ENCODE peak calls at places on chromosome 6, in nine cellular contexts. A is left lung, B is fibroblast of the aortic adventitia, V is ovary, F is right atrium auricular region, N is mucosa of descending colon, D is uterus, K is pancreas, P is astrocyte of the spinal cord. I is an unnamed sample.

GRCh38 chr6:123211777-123212545 is 215.9 kb downstream of the CLVS2 start:
- DNase-seq in P (no peak), N (no peak), B (no peak), F (no peak), K (no peak), A (no peak), V (no peak), D (no peak), I (no peak)

GRCh38 chr6:33292996-33293682 is 3.7 kb downstream of the PFDN6 start:
- DNase-seq in N (no peak), P (no peak), A (peak; percentile 47), K (peak; percentile 42), D (no peak), F (no peak), B (no peak), V (no peak), I (no peak)

GRCh38 chr6:140043357-140043756 is 668.9 kb upstream of the CITED2 start:
- DNase-seq in D (no peak), A (no peak), B (peak; percentile 90), V (no peak), N (no peak), F (no peak), K (no peak), P (peak; percentile 94), I (peak; percentile 92)

GRCh38 chr6:29679962-29680361 is 990 bp downstream of the ZFP57 start:
- DNase-seq in V (no peak), F (no peak), N (no peak), D (no peak), K (no peak), B (no peak), A (no peak), P (no peak), I (no peak)

GRCh38 chr6:76490456-76490855 is 418.0 kb upstream of the IMPG1 start:
- DNase-seq in F (no peak), D (no peak), B (no peak), N (no peak), A (no peak), K (no peak), V (no peak), P (no peak), I (no peak)

GRCh38 chr6:111764238-111765182 is 108.7 kb downstream of the FYN start:
- DNase-seq in K (no peak), A (no peak), P (peak; percentile 73), B (no peak), F (no peak), D (no peak), N (peak; percentile 42), V (no peak), I (no peak)

GRCh38 chr6:35601331-35602132 is 87.2 kb downstream of the FKBP5 start:
- DNase-seq in B (peak; percentile 90), K (no peak), F (peak; percentile 84), V (peak; percentile 76), P (peak; percentile 95), A (no peak), N (no peak), D (peak; percentile 64), I (peak; percentile 31)

GRCh38 chr6:10528170-10528981 is 7.2 kb downstream of the GCNT2 start:
- DNase-seq in F (no peak), K (no peak), A (no peak), P (peak; percentile 42), V (no peak), B (peak; percentile 23), N (no peak), D (no peak), I (no peak)

GRCh38 chr6:157715766-157716171 is 107.3 kb upstream of the SNX9 start:
- DNase-seq in A (no peak), B (peak; percentile 99), V (peak; percentile 89), D (peak; percentile 81), F (peak; percentile 88), P (peak; percentile 64), K (no peak), N (peak; percentile 50), I (peak; percentile 98)

GRCh38 chr6:37435373-37435772 is 2.4 kb downstream of the CMTR1 start:
- DNase-seq in A (no peak), N (no peak), P (no peak), F (no peak), V (no peak), K (no peak), D (no peak), B (no peak), I (no peak)

GRCh38 chr6:127855542-127856159 is 45.2 kb downstream of the THEMIS start:
- DNase-seq in A (no peak), B (peak; percentile 64), N (no peak), D (no peak), P (peak; percentile 54), V (no peak), K (no peak), F (no peak), I (no peak)

GRCh38 chr6:155582016-155582991 is 126.7 kb upstream of the NOX3 start:
- DNase-seq in K (no peak), V (no peak), B (no peak), F (no peak), A (peak; percentile 5), P (no peak), D (no peak), N (no peak), I (no peak)

GRCh38 chr6:36929152-36929551 is 25.4 kb upstream of the PI16 start:
- DNase-seq in D (no peak), V (no peak), K (no peak), N (no peak), F (no peak), A (no peak), P (no peak), B (no peak), I (no peak)

GRCh38 chr6:34025112-34025807 is 120.6 kb downstream of the GRM4 start:
- DNase-seq in F (no peak), V (no peak), N (no peak), K (no peak), B (no peak), D (no peak), P (no peak), A (no peak), I (no peak)

GRCh38 chr6:2432258-2432657 is 186.9 kb upstream of the GMDS start:
- DNase-seq in F (no peak), B (peak; percentile 87), P (peak; percentile 93), D (no peak), N (no peak), V (no peak), A (no peak), K (no peak), I (peak; percentile 83)

GRCh38 chr6:42702200-42702599 is 20.2 kb downstream of the PRPH2 start:
- DNase-seq in V (no peak), B (peak; percentile 64), P (no peak), F (no peak), D (no peak), N (no peak), A (no peak), K (no peak), I (no peak)

GRCh38 chr6:42707595-42707994 is 14.8 kb downstream of the PRPH2 start:
- DNase-seq in B (no peak), V (no peak), P (no peak), F (no peak), N (no peak), A (no peak), D (no peak), K (no peak), I (no peak)

GRCh38 chr6:42704937-42705374 is 17.4 kb downstream of the PRPH2 start:
- DNase-seq in P (no peak), B (no peak), F (no peak), K (no peak), N (no peak), A (no peak), D (no peak), V (no peak), I (no peak)

GRCh38 chr6:42708096-42708495 is 14.3 kb downstream of the PRPH2 start:
- DNase-seq in P (no peak), A (no peak), N (no peak), F (no peak), V (no peak), D (no peak), K (no peak), B (no peak), I (no peak)

DNA sequence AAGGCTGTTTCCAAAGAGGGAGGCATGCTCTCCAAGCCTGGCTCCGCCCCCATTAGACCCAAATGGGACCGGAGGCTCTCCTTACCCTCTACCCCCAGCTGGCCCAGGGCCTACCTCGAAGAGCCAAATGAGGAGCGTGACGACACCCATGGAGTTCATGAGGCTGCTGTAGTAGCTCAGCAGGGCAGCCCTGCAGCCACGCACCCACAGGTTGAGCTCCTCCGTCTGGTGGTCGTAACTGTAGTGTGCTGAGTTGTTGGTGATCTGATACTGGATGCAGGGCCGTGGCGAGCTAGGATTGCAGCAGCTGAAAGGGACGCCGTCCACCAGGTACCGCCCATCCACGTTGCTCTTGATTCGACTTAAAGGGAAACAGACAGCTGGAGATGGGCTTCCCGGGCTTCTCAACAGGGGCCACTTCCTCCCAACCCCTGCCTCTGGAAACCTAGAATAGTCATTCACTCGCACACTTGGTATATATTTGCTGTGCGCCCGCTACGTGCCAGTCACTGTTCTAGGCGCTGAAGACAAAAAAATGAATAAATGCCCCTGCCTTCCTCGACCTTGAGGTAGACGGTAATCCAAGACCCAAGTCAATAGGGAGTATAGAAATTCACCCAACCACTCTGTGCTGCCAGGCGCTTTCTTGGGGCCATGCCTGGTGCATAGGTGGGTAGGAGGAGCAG is 18.0 kb downstream of the PRPH2 start:
- DNase-seq in N (no peak), P (no peak), V (peak; percentile 63), A (no peak), B (no peak), K (peak; percentile 68), D (peak; percentile 47), F (peak; percentile 63), I (no peak)
- H3K4me3 ChIP-seq in N (no peak overlapping the region), P (peak overlapping the region; percentile 38), V (peak overlapping the region; percentile 3), A (no peak overlapping the region), B (peak overlapping the region; percentile 44), K (peak overlapping the region; percentile 16), D (peak overlapping the region; percentile 27), F (peak overlapping the region; percentile 37), I (peak overlapping the region; percentile 64)

GRCh38 chr6:83436674-83437073 is 5.8 kb upstream of the ME1 start:
- DNase-seq in V (no peak), K (no peak), B (no peak), A (no peak), F (no peak), N (no peak), P (no peak), D (no peak), I (no peak)
- TF ChIP-seq CTCF in V (no peak), K (no peak), B (no peak), A (no peak), F (no peak), N (no peak), P (no peak), D (no peak), I (no peak)

DNA sequence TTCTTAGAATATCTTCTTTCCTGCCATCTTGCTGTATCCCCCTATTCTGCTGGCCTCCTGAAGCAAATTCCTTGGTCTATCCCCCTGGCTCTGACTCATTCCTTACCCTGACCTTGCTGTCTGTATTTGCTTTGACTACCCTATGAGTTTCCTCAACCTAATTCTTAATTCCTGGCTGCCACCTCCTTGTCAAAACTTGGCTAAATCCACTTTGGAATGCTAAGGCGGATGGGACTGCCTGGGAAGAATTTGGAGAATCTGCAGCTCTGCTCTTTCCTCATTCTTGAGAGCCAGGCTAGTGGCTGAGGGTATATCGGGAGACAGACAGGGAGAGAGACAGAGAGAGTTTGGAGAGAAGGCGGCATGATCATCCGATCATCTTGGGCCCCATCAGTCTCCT is 24.4 kb downstream of the CAP2 start:
- DNase-seq in V (no peak), F (no peak), P (peak; percentile 86), D (no peak), K (no peak), B (peak; percentile 77), N (no peak), A (no peak), I (peak; percentile 78)
- H3K4me3 ChIP-seq in V (no peak overlapping the region), F (no peak overlapping the region), P (no peak overlapping the region), D (no peak overlapping the region), K (no peak overlapping the region), B (no peak overlapping the region), N (no peak overlapping the region), A (no peak overlapping the region), I (no peak overlapping the region)

GRCh38 chr6:105644073-105644489 is 241.2 kb upstream of the PREP start:
- DNase-seq in D (no peak), P (no peak), N (no peak), B (no peak), F (no peak), K (no peak), A (no peak), V (no peak), I (no peak)
- TF ChIP-seq CTCF in D (no peak), P (no peak), N (no peak), B (peak; percentile 22), F (no peak), K (no peak), A (no peak), V (no peak), I (no peak)